ENCODE peak calls at places on chromosomes 16 and 17, in five cellular contexts. E is CD4-positive, alpha-beta memory T cell; R is fibroblast of lung; V is aorta; J is mesendoderm. X is an unnamed sample.

GRCh38 chr17:48293319-48294192 is 136.5 kb downstream of the SKAP1 start:
- DNase-seq in E (no peak), R (no peak), V (no peak), J (peak; percentile 22), X (no peak)

GRCh38 chr17:79607941-79608728 is 2.7 kb downstream of the RBFOX3 start:
- DNase-seq in E (no peak), R (peak; percentile 29), V (no peak), J (peak; percentile 85), X (no peak)

GRCh38 chr17:80283116-80283852 is 22.6 kb downstream of the RNF213 start:
- DNase-seq in E (no peak), R (no peak), V (no peak), J (no peak), X (no peak)

GRCh38 chr16:52487849-52488457 is 59.0 kb downstream of the TOX3 start:
- DNase-seq in E (no peak), R (no peak), V (no peak), J (no peak), X (no peak)

GRCh38 chr17:15744885-15745284 is 12.8 kb downstream of the TBC1D26 start:
- DNase-seq in E (no peak), R (peak; percentile 17), V (no peak), J (peak; percentile 89), X (no peak)

GRCh38 chr17:58324409-58325288 is 3.9 kb downstream of the TSPOAP1 start:
- DNase-seq in E (no peak), R (peak; percentile 46), V (peak; percentile 83), J (peak; percentile 62), X (no peak)

GRCh38 chr17:76597156-76598003 is 11.7 kb upstream of the ST6GALNAC2 start:
- DNase-seq in E (no peak), R (no peak), V (peak; percentile 19), J (no peak), X (no peak)

GRCh38 chr17:11803226-11803625 is 194.0 kb downstream of the ZNF18 start:
- DNase-seq in E (no peak), R (no peak), V (no peak), J (no peak), X (no peak)

GRCh38 chr17:28978016-28978415 is 26.7 kb upstream of the PHF12 start:
- DNase-seq in E (no peak), R (no peak), V (no peak), J (no peak), X (no peak)

GRCh38 chr17:75404223-75404738 is 1.2 kb downstream of the GRB2 start:
- DNase-seq in E (peak; percentile 47), R (peak; percentile 74), V (peak; percentile 84), J (peak; percentile 91), X (peak; percentile 35)

GRCh38 chr17:81429353-81429774 is 34.1 kb downstream of the BAHCC1 start:
- DNase-seq in E (no peak), R (peak; percentile 64), V (peak; percentile 94), J (no peak), X (no peak)

GRCh38 chr16:88049020-88049419 is 97.8 kb downstream of the BANP start:
- DNase-seq in E (no peak), R (no peak), V (peak; percentile 39), J (no peak), X (no peak)

GRCh38 chr16:88052661-88053060 is 101.4 kb downstream of the BANP start:
- DNase-seq in E (no peak), R (no peak), V (no peak), J (no peak), X (no peak)

GRCh38 chr16:88049561-88050545 is 98.6 kb downstream of the BANP start:
- DNase-seq in E (no peak), R (no peak), V (peak; percentile 51), J (no peak), X (no peak)

GRCh38 chr16:88047462-88047861 is 96.2 kb downstream of the BANP start:
- DNase-seq in E (no peak), R (no peak), V (peak; percentile 45), J (no peak), X (no peak)

GRCh38 chr16:88050952-88051660 is 99.9 kb downstream of the BANP start:
- DNase-seq in E (no peak), R (no peak), V (peak; percentile 67), J (no peak), X (no peak)
- H3K4me3 ChIP-seq in E (no peak overlapping the region), R (no peak overlapping the region), V (no peak overlapping the region), J (no peak overlapping the region), X (no peak overlapping the region)

DNA sequence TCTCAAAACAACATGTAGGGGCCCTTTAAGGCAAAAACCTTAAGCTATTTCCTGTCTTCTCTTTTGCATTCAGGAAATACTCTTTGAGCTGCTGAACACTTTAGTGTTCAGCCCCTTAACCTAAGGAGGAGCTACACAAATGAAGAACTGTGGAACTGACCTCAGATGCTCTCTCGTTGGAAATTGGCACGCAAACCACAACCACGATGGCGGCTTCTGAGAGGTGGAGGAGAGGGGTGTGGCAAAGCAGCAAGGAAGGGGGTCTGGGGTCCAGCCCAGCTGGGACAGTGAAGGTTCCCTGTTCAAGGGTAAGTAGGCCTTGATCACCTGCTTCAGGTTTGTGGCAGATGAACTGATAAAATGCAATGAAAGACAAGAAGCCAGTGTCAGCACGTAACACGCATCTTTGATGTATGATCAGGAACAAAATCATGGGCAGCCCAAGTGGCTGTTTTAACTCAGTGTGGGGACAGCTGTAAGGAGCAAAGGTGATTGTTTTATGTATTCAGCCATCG is 291.6 kb upstream of the TNRC6C start:
- DNase-seq in E (peak; percentile 83), R (no peak), V (no peak), J (no peak), X (peak; percentile 91)
- H3K4me3 ChIP-seq in E (peak overlapping the region; percentile 53), R (no peak overlapping the region), V (no peak overlapping the region), J (no peak overlapping the region), X (peak overlapping the region; percentile 87)

DNA sequence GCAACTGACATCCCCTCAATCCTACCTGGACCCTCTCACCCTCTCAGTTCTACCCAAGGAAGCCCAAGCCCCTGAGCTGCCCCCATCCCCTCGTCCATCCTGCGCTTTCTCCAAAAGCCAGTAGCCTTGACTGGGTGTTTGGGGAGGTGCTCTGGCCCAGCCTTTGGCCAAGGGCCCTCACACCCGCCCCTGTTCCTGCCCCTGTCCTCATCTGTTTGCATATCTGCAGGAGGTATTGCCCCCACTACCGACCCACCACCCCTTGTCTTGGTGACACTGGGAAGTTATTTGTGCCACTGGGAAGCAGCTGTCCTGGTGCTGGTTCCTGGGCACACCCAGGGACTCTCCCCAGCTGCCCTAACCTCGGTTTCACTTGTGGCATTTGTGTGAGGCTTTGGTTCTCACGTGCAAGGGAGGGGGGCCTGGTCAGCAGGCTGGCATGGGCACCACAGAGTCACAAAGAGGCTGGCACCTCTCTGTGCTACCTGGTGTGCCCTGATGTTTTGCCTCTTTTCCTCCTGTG is 75.3 kb downstream of the MRC2 start:
- DNase-seq in E (no peak), R (no peak), V (no peak), J (no peak), X (no peak)
- H3K4me3 ChIP-seq in E (no peak overlapping the region), R (no peak overlapping the region), V (no peak overlapping the region), J (no peak overlapping the region), X (no peak overlapping the region)

GRCh38 chr17:39772415-39772814 is 34.7 kb downstream of the GRB7 start:
- DNase-seq in E (no peak), R (no peak), V (no peak), J (no peak), X (no peak)

GRCh38 chr17:39772987-39773664 is 35.4 kb downstream of the GRB7 start:
- DNase-seq in E (peak; percentile 40), R (no peak), V (no peak), J (no peak), X (peak; percentile 64)

GRCh38 chr17:39776267-39776666 is 38.5 kb downstream of the GRB7 start:
- DNase-seq in E (no peak), R (no peak), V (no peak), J (no peak), X (peak; percentile 52)

GRCh38 chr17:39774043-39774442 is 36.3 kb downstream of the GRB7 start:
- DNase-seq in E (no peak), R (no peak), V (no peak), J (peak; percentile 24), X (no peak)

GRCh38 chr17:39775075-39775474 is 37.3 kb downstream of the GRB7 start:
- DNase-seq in E (no peak), R (no peak), V (no peak), J (no peak), X (peak; percentile 31)
- H3K4me3 ChIP-seq in E (peak overlapping the region; percentile 74), R (no peak overlapping the region), V (no peak overlapping the region), J (no peak overlapping the region), X (peak overlapping the region; percentile 93)

X was measured in CD4-positive, CD25-positive, alpha-beta regulatory T cell.